ENCODE peak calls at places on chromosomes 12 and 14, in seven cellular contexts. V, Z, A, H, R, I and W are unnamed samples.

GRCh38 chr14:90137807-90138206 is 76.0 kb downstream of the KCNK13 start:
- DNase-seq in H (no peak), Z (peak; percentile 38), V (no peak), R (no peak), A (no peak), I (no peak), W (no peak)

GRCh38 chr12:14367097-14367661 is 1.7 kb downstream of the ATF7IP start:
- DNase-seq in A (no peak), Z (peak; percentile 74), R (peak; percentile 57), H (peak; percentile 54), I (peak; percentile 10), V (no peak), W (peak; percentile 55)

GRCh38 chr14:20469890-20470858 is 968 bp downstream of the PNP start:
- DNase-seq in R (peak; percentile 86), Z (peak; percentile 87), A (peak; percentile 61), H (peak; percentile 45), V (peak; percentile 28), I (peak; percentile 81), W (peak; percentile 85)

GRCh38 chr12:42705863-42706262 is 116.3 kb upstream of the PRICKLE1 start:
- DNase-seq in V (peak; percentile 28), Z (peak; percentile 95), R (peak; percentile 76), A (no peak), H (peak; percentile 84), I (no peak), W (peak; percentile 92)

GRCh38 chr12:54759751-54760150 is 94.6 kb upstream of the MUCL1 start:
- DNase-seq in R (peak; percentile 52), I (peak; percentile 71), Z (peak; percentile 54), H (peak; percentile 11), V (no peak), A (peak; percentile 54), W (peak; percentile 69)

GRCh38 chr12:48220701-48221100 is 17.6 kb upstream of the OR10AD1 start:
- DNase-seq in I (no peak), H (no peak), Z (no peak), R (no peak), A (no peak), V (no peak), W (no peak)

GRCh38 chr12:98955284-98955683 is 310.2 kb downstream of the APAF1 start:
- DNase-seq in H (peak; percentile 1), I (peak; percentile 5), V (no peak), A (peak; percentile 49), R (peak; percentile 36), Z (peak; percentile 7), W (peak; percentile 61)

GRCh38 chr14:25069889-25070288 is 19.9 kb upstream of the STXBP6 start:
- DNase-seq in A (no peak), V (no peak), Z (no peak), R (no peak), I (no peak), H (no peak), W (no peak)

GRCh38 chr12:14656846-14657245 is 39.6 kb downstream of the GUCY2C start:
- DNase-seq in H (no peak), I (no peak), R (no peak), V (no peak), Z (no peak), A (no peak), W (no peak)

GRCh38 chr12:110256780-110257431 is 24.1 kb upstream of the ATP2A2 start:
- DNase-seq in H (no peak), V (no peak), R (no peak), I (peak; percentile 86), Z (peak; percentile 71), A (no peak), W (no peak)

GRCh38 chr12:49367381-49368239 is at the start of gene SPATS2:
- DNase-seq in A (no peak), Z (peak; percentile 46), R (no peak), V (peak; percentile 70), H (no peak), I (no peak), W (peak; percentile 27)

GRCh38 chr12:4027412-4027811 is 154.2 kb upstream of the PARP11 start:
- DNase-seq in H (no peak), Z (no peak), V (no peak), A (no peak), I (no peak), R (no peak), W (no peak)

GRCh38 chr12:101653030-101653429 is 44.4 kb upstream of the CHPT1 start:
- DNase-seq in A (no peak), I (no peak), Z (no peak), V (no peak), H (no peak), R (no peak), W (no peak)

GRCh38 chr12:11658796-11659195 is 9.3 kb downstream of the ETV6 start:
- DNase-seq in I (no peak), A (no peak), V (no peak), Z (peak; percentile 62), H (peak; percentile 88), R (peak; percentile 67), W (no peak)

GRCh38 chr12:91406920-91407341 is 224.3 kb upstream of the DCN start:
- DNase-seq in H (peak; percentile 1), Z (peak; percentile 48), I (no peak), R (peak; percentile 100), A (no peak), V (no peak), W (peak; percentile 94)

GRCh38 chr12:104520242-104520900 is 63.6 kb downstream of the CHST11 start:
- DNase-seq in R (no peak), Z (peak; percentile 38), V (no peak), I (no peak), A (peak; percentile 79), H (no peak), W (peak; percentile 15)

GRCh38 chr12:5439333-5439732 is 7.4 kb downstream of the NTF3 start:
- DNase-seq in I (no peak), A (peak; percentile 64), V (no peak), H (peak; percentile 49), Z (no peak), R (no peak), W (no peak)
- TF ChIP-seq CTCF in I (no peak), A (peak; percentile 60), V (no peak), H (peak; percentile 11), Z (no peak), R (no peak), W (no peak)

GRCh38 chr14:64952598-64953309 is 10.2 kb upstream of the GPX2 start:
- DNase-seq in I (no peak), R (no peak), Z (no peak), V (no peak), H (no peak), A (peak; percentile 18), W (no peak)
- TF ChIP-seq CTCF in I (no peak), R (no peak), Z (no peak), V (no peak), H (peak; percentile 12), A (peak; percentile 31), W (no peak)

GRCh38 chr12:59374783-59375182 is 221.0 kb upstream of the SLC16A7 start:
- DNase-seq in A (no peak), Z (no peak), H (no peak), V (no peak), I (no peak), R (no peak), W (no peak)

GRCh38 chr12:59375633-59376032 is 220.2 kb upstream of the SLC16A7 start:
- DNase-seq in A (no peak), R (no peak), Z (peak; percentile 15), H (no peak), I (no peak), V (no peak), W (peak; percentile 8)

GRCh38 chr12:59370933-59371332 is 224.9 kb upstream of the SLC16A7 start:
- DNase-seq in V (no peak), Z (no peak), A (no peak), I (no peak), R (no peak), H (no peak), W (no peak)

GRCh38 chr12:59372971-59373370 is 222.9 kb upstream of the SLC16A7 start:
- DNase-seq in I (no peak), H (peak; percentile 33), R (peak; percentile 31), Z (peak; percentile 23), A (no peak), V (no peak), W (peak; percentile 34)
- TF ChIP-seq CTCF in I (no peak), H (peak; percentile 56), R (peak; percentile 38), Z (peak; percentile 16), A (peak; percentile 54), V (no peak), W (peak; percentile 11)

DNA sequence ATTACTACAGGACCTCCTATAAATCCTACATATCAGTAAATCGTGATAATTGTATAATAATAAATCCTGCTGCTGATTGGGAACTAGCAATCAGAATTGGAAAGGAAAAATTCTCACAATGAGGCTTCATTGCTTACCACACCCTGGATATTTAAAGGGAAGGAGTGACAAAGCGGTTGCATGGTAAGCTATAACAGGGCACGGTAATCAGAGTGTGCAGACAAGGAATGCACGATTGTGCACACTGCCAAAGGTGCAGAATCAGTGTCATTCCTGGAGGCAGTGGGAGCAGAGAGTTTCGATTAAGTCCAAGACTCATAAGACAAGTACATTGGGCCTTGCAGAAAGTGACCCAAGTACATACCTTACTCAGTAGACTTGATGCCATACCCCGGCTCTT is 277.5 kb upstream of the NPAS3 start:
- DNase-seq in I (no peak), Z (no peak), V (no peak), R (no peak), H (no peak), A (no peak), W (no peak)
- TF ChIP-seq CTCF in I (no peak), Z (no peak), V (no peak), R (no peak), H (no peak), A (no peak), W (no peak)